ENCODE peak calls at places on chromosome 22, in five cellular contexts. One of them, this sample, is unnamed.
A peak's percentile ranks its signal among the peaks of the same experiment; 100 is the strongest.

GRCh38 chr22:38866399-38867123 is 5.5 kb downstream of the CBX6 start:
- DNase-seq in Panc1: no peak
- DNase-seq in neural progenitor cell: peak; percentile 77
- DNase-seq in endodermal cell: peak; percentile 96
- DNase-seq in H9: peak; percentile 93
- DNase-seq in this sample: peak; percentile 4

GRCh38 chr22:27588273-27588672 is 213.3 kb downstream of the MN1 start:
- DNase-seq in Panc1: no peak
- DNase-seq in neural progenitor cell: no peak
- DNase-seq in endodermal cell: no peak
- DNase-seq in H9: no peak
- DNase-seq in this sample: no peak

GRCh38 chr22:36352775-36353507 is 34.8 kb downstream of the MYH9 start:
- DNase-seq in Panc1: no peak
- DNase-seq in neural progenitor cell: peak; percentile 38
- DNase-seq in endodermal cell: no peak
- DNase-seq in H9: no peak
- DNase-seq in this sample: no peak

GRCh38 chr22:44025171-44026065 is 1.3 kb downstream of the PARVB start:
- DNase-seq in Panc1: no peak
- DNase-seq in neural progenitor cell: no peak
- DNase-seq in endodermal cell: no peak
- DNase-seq in H9: no peak
- DNase-seq in this sample: no peak

GRCh38 chr22:47593291-47593690 is 830.8 kb downstream of the TBC1D22A start:
- DNase-seq in Panc1: no peak
- DNase-seq in neural progenitor cell: no peak
- DNase-seq in endodermal cell: peak; percentile 24
- DNase-seq in H9: no peak
- DNase-seq in this sample: no peak

GRCh38 chr22:34851918-34852662 is 213.9 kb upstream of the ISX start:
- DNase-seq in Panc1: no peak
- DNase-seq in neural progenitor cell: peak; percentile 6
- DNase-seq in endodermal cell: no peak
- DNase-seq in H9: no peak
- DNase-seq in this sample: no peak

GRCh38 chr22:24389680-24390079 is 37.7 kb upstream of the ADORA2A start:
- DNase-seq in Panc1: no peak
- DNase-seq in neural progenitor cell: no peak
- DNase-seq in endodermal cell: no peak
- DNase-seq in H9: no peak
- DNase-seq in this sample: no peak

GRCh38 chr22:36386900-36387663 is 685 bp downstream of the MYH9 start:
- DNase-seq in Panc1: no peak
- DNase-seq in neural progenitor cell: peak; percentile 50
- DNase-seq in endodermal cell: peak; percentile 53
- DNase-seq in H9: no peak
- DNase-seq in this sample: peak; percentile 25

GRCh38 chr22:44277404-44278135 is 35.2 kb downstream of the SHISAL1 start:
- DNase-seq in Panc1: no peak
- DNase-seq in neural progenitor cell: peak; percentile 53
- DNase-seq in endodermal cell: no peak
- DNase-seq in H9: no peak
- DNase-seq in this sample: no peak

GRCh38 chr22:47582067-47582466 is 819.6 kb downstream of the TBC1D22A start:
- DNase-seq in Panc1: no peak
- DNase-seq in neural progenitor cell: no peak
- DNase-seq in endodermal cell: no peak
- DNase-seq in H9: no peak
- DNase-seq in this sample: no peak

GRCh38 chr22:39627865-39628562 is 57.5 kb downstream of the CACNA1I start:
- DNase-seq in Panc1: no peak
- DNase-seq in neural progenitor cell: peak; percentile 54
- DNase-seq in endodermal cell: no peak
- DNase-seq in H9: no peak
- DNase-seq in this sample: peak; percentile 65

GRCh38 chr22:32083000-32083399 is 39.9 kb downstream of the SLC5A1 start:
- DNase-seq in Panc1: no peak
- DNase-seq in neural progenitor cell: no peak
- DNase-seq in endodermal cell: no peak
- DNase-seq in H9: no peak
- DNase-seq in this sample: no peak

GRCh38 chr22:38834215-38834953 is 9.4 kb downstream of the NPTXR start:
- DNase-seq in Panc1: no peak
- DNase-seq in neural progenitor cell: no peak
- DNase-seq in endodermal cell: no peak
- DNase-seq in H9: no peak
- DNase-seq in this sample: no peak

GRCh38 chr22:22141031-22141430 is 103.6 kb upstream of the VPREB1 start:
- DNase-seq in Panc1: no peak
- DNase-seq in neural progenitor cell: no peak
- DNase-seq in endodermal cell: no peak
- DNase-seq in H9: no peak
- DNase-seq in this sample: no peak

GRCh38 chr22:36258750-36259619 is 6.1 kb downstream of the APOL1 start:
- DNase-seq in Panc1: no peak
- DNase-seq in neural progenitor cell: peak; percentile 85
- DNase-seq in endodermal cell: peak; percentile 88
- DNase-seq in H9: peak; percentile 76
- DNase-seq in this sample: peak; percentile 74

GRCh38 chr22:44351685-44352377 is 39.1 kb upstream of the SHISAL1 start:
- DNase-seq in Panc1: no peak
- DNase-seq in neural progenitor cell: peak; percentile 48
- DNase-seq in endodermal cell: peak; percentile 87
- DNase-seq in H9: peak; percentile 69
- DNase-seq in this sample: peak; percentile 47

GRCh38 chr22:41563051-41563711 is 2.4 kb downstream of the CSDC2 start:
- DNase-seq in Panc1: no peak
- DNase-seq in neural progenitor cell: no peak
- DNase-seq in endodermal cell: peak; percentile 76
- DNase-seq in H9: peak; percentile 42
- DNase-seq in this sample: peak; percentile 83

GRCh38 chr22:19181786-19182471 is 3.4 kb upstream of the SLC25A1 start:
- DNase-seq in Panc1: no peak
- DNase-seq in neural progenitor cell: no peak
- DNase-seq in endodermal cell: no peak
- DNase-seq in H9: no peak
- DNase-seq in this sample: no peak

DNA sequence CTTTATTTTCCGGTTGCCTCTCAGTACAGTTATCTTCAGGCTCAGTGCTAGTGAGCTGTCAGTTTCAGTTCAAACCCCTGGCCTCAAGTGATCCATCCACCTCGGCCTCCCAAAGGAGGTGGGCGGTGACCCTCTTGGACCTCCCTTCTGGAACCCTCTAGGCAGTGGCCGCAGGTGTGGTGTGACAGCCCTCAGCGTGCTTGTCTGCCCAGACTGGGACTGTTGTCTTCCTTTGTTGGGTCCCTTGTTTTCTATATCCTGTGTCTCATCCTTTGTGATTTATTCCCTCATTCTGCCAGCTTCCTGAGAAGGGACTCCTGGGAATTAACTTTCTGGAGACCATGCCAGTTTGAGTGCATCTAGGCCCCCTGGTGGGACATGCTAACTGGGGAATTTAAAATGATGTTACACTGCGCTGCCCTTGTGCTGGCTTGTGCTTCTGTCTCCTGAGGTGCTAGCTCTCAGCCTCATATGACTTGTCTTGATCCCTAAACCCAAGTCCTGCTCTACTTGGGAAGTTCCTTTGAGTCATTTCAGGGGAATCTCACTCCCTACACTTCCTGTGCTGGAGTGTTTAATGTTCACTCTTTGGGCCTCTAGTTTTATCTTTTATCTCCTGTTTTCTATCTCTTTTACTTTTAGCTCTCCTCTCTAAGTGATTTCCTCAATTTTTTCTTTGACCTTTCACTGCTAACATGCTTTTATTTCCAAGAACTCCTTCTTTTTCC is 19.4 kb downstream of the MED15 start:
- DNase-seq in Panc1: no peak
- DNase-seq in neural progenitor cell: no peak
- DNase-seq in endodermal cell: no peak
- DNase-seq in H9: no peak
- DNase-seq in this sample: no peak
- TF ChIP-seq CTCF in Panc1: no peak
- TF ChIP-seq CTCF in neural progenitor cell: no peak
- TF ChIP-seq CTCF in endodermal cell: no peak
- TF ChIP-seq CTCF in H9: no peak
- TF ChIP-seq CTCF in this sample: no peak

GRCh38 chr22:45893516-45893915 is 83.4 kb downstream of the WNT7B start:
- DNase-seq in Panc1: no peak
- DNase-seq in neural progenitor cell: no peak
- DNase-seq in endodermal cell: peak; percentile 35
- DNase-seq in H9: no peak
- DNase-seq in this sample: no peak

GRCh38 chr22:45896153-45896951 is 80.6 kb downstream of the WNT7B start:
- DNase-seq in Panc1: no peak
- DNase-seq in neural progenitor cell: no peak
- DNase-seq in endodermal cell: peak; percentile 84
- DNase-seq in H9: peak; percentile 82
- DNase-seq in this sample: no peak

GRCh38 chr22:45897736-45898135 is 79.2 kb downstream of the WNT7B start:
- DNase-seq in Panc1: no peak
- DNase-seq in neural progenitor cell: no peak
- DNase-seq in endodermal cell: no peak
- DNase-seq in H9: no peak
- DNase-seq in this sample: no peak

GRCh38 chr22:45895436-45896152 is 81.4 kb downstream of the WNT7B start:
- DNase-seq in Panc1: no peak
- DNase-seq in neural progenitor cell: no peak
- DNase-seq in endodermal cell: no peak
- DNase-seq in H9: no peak
- DNase-seq in this sample: no peak

GRCh38 chr22:45896961-45897538 is 79.9 kb downstream of the WNT7B start:
- DNase-seq in Panc1: no peak
- DNase-seq in neural progenitor cell: no peak
- DNase-seq in endodermal cell: no peak
- DNase-seq in H9: no peak
- DNase-seq in this sample: no peak
- H3K27ac ChIP-seq in Panc1: no peak overlapping the region
- H3K27ac ChIP-seq in neural progenitor cell: no peak overlapping the region
- H3K27ac ChIP-seq in endodermal cell: no peak overlapping the region
- H3K27ac ChIP-seq in H9: no peak overlapping the region
- H3K27ac ChIP-seq in this sample: no peak overlapping the region

GRCh38 chr22:42821386-42821785 is 35.7 kb downstream of the ARFGAP3 start:
- DNase-seq in Panc1: no peak
- DNase-seq in neural progenitor cell: no peak
- DNase-seq in endodermal cell: no peak
- DNase-seq in H9: no peak
- DNase-seq in this sample: no peak
- TF ChIP-seq CTCF in Panc1: no peak
- TF ChIP-seq CTCF in neural progenitor cell: no peak
- TF ChIP-seq CTCF in endodermal cell: no peak
- TF ChIP-seq CTCF in H9: no peak
- TF ChIP-seq CTCF in this sample: no peak

DNA sequence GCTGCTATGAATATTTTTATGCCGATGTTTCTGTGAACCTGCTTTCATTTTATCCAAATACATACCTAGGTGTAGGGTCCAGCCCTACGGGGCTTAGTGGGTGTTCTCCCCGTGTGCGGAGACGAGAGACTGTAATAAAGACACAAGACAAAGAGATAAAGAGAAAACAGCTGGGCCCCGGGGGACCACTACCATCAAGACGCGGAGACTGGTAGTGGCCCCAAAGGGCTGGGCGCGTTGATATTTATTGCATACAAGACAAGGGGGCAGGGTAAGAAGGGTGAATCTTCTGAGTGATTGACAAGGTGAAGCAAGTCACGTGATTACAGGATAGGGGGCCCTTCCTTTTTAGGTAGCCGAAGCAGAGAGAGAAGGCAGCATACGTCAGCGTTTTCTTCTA is 920.1 kb downstream of the BRD1 start:
- DNase-seq in Panc1: no peak
- DNase-seq in neural progenitor cell: no peak
- DNase-seq in endodermal cell: no peak
- DNase-seq in H9: no peak
- DNase-seq in this sample: no peak
- H3K27ac ChIP-seq in Panc1: no peak overlapping the region
- H3K27ac ChIP-seq in neural progenitor cell: no peak overlapping the region
- H3K27ac ChIP-seq in endodermal cell: no peak overlapping the region
- H3K27ac ChIP-seq in H9: no peak overlapping the region
- H3K27ac ChIP-seq in this sample: no peak overlapping the region